ENCODE peak calls at places on chromosomes 5 and 9, in five cellular contexts. One of them, this sample, is unnamed.

GRCh38 chr9:137433916-137434431 is 7.2 kb downstream of the ENTPD8 start:
- DNase-seq in lung: no peak
- DNase-seq in HFFc6: no peak
- DNase-seq in fibroblast of pulmonary artery: no peak
- DNase-seq in uterus: no peak
- DNase-seq in this sample: peak; percentile 84

GRCh38 chr5:66477591-66477990 is 118.6 kb upstream of the MAST4 start:
- DNase-seq in HFFc6: no peak
- DNase-seq in lung: no peak
- DNase-seq in fibroblast of pulmonary artery: peak; percentile 52
- DNase-seq in uterus: no peak
- DNase-seq in this sample: no peak

GRCh38 chr5:96968074-96968473 is 32.2 kb downstream of the LNPEP start:
- DNase-seq in HFFc6: peak; percentile 9
- DNase-seq in fibroblast of pulmonary artery: peak; percentile 55
- DNase-seq in lung: no peak
- DNase-seq in uterus: no peak
- DNase-seq in this sample: no peak

GRCh38 chr5:135862744-135863143 is 28.3 kb downstream of the SLC25A48 start:
- DNase-seq in uterus: no peak
- DNase-seq in fibroblast of pulmonary artery: no peak
- DNase-seq in HFFc6: no peak
- DNase-seq in lung: no peak
- DNase-seq in this sample: no peak

GRCh38 chr9:3576358-3576757 is 50.6 kb upstream of the RFX3 start:
- DNase-seq in HFFc6: no peak
- DNase-seq in lung: no peak
- DNase-seq in uterus: no peak
- DNase-seq in fibroblast of pulmonary artery: no peak
- DNase-seq in this sample: no peak

GRCh38 chr5:147455321-147455720 is 54.5 kb downstream of the DPYSL3 start:
- DNase-seq in fibroblast of pulmonary artery: peak; percentile 98
- DNase-seq in uterus: peak; percentile 86
- DNase-seq in HFFc6: peak; percentile 39
- DNase-seq in lung: no peak
- DNase-seq in this sample: no peak

GRCh38 chr5:74017112-74017511 is 391.1 kb downstream of the ARHGEF28 start:
- DNase-seq in HFFc6: peak; percentile 43
- DNase-seq in uterus: no peak
- DNase-seq in lung: no peak
- DNase-seq in fibroblast of pulmonary artery: no peak
- DNase-seq in this sample: no peak

GRCh38 chr9:116549061-116549664 is 137.9 kb upstream of the TRIM32 start:
- DNase-seq in fibroblast of pulmonary artery: peak; percentile 97
- DNase-seq in HFFc6: peak; percentile 93
- DNase-seq in uterus: peak; percentile 85
- DNase-seq in lung: peak; percentile 68
- DNase-seq in this sample: no peak

GRCh38 chr5:17796757-17797398 is 162.6 kb downstream of the TAF11L14 start:
- DNase-seq in uterus: no peak
- DNase-seq in HFFc6: no peak
- DNase-seq in lung: no peak
- DNase-seq in fibroblast of pulmonary artery: no peak
- DNase-seq in this sample: no peak

GRCh38 chr5:139395844-139396640 is 1.1 kb upstream of the PROB1 start:
- DNase-seq in uterus: no peak
- DNase-seq in HFFc6: no peak
- DNase-seq in fibroblast of pulmonary artery: no peak
- DNase-seq in lung: no peak
- DNase-seq in this sample: peak; percentile 58

GRCh38 chr9:131262327-131263032 is 13.8 kb downstream of the FAM78A start:
- DNase-seq in uterus: no peak
- DNase-seq in lung: no peak
- DNase-seq in HFFc6: no peak
- DNase-seq in fibroblast of pulmonary artery: no peak
- DNase-seq in this sample: no peak

GRCh38 chr9:108072740-108073139 is 583.2 kb upstream of the KLF4 start:
- DNase-seq in lung: no peak
- DNase-seq in HFFc6: no peak
- DNase-seq in uterus: no peak
- DNase-seq in fibroblast of pulmonary artery: no peak
- DNase-seq in this sample: no peak

GRCh38 chr5:142829821-142830220 is 59.6 kb downstream of the ARHGAP26 start:
- DNase-seq in HFFc6: peak; percentile 56
- DNase-seq in uterus: peak; percentile 71
- DNase-seq in lung: no peak
- DNase-seq in fibroblast of pulmonary artery: no peak
- DNase-seq in this sample: no peak

GRCh38 chr5:144566747-144567415 is 396.2 kb downstream of the KCTD16 start:
- DNase-seq in HFFc6: peak; percentile 76
- DNase-seq in fibroblast of pulmonary artery: no peak
- DNase-seq in uterus: no peak
- DNase-seq in lung: no peak
- DNase-seq in this sample: no peak

GRCh38 chr5:77798448-77798847 is 22.3 kb upstream of the TBCA start:
- DNase-seq in uterus: no peak
- DNase-seq in fibroblast of pulmonary artery: no peak
- DNase-seq in HFFc6: no peak
- DNase-seq in lung: no peak
- DNase-seq in this sample: no peak

GRCh38 chr5:121158433-121158832 is 693.2 kb upstream of the FTMT start:
- DNase-seq in lung: no peak
- DNase-seq in HFFc6: no peak
- DNase-seq in uterus: no peak
- DNase-seq in fibroblast of pulmonary artery: no peak
- DNase-seq in this sample: no peak

GRCh38 chr5:143311955-143312354 is 91.5 kb downstream of the NR3C1 start:
- DNase-seq in uterus: no peak
- DNase-seq in fibroblast of pulmonary artery: no peak
- DNase-seq in HFFc6: peak; percentile 41
- DNase-seq in lung: no peak
- DNase-seq in this sample: no peak

GRCh38 chr9:122463828-122464632 is 13.7 kb downstream of the OR1J1 start:
- DNase-seq in lung: no peak
- DNase-seq in uterus: no peak
- DNase-seq in fibroblast of pulmonary artery: no peak
- DNase-seq in HFFc6: no peak
- DNase-seq in this sample: no peak

GRCh38 chr5:65359569-65359968 is 122.2 kb downstream of the ADAMTS6 start:
- DNase-seq in HFFc6: no peak
- DNase-seq in fibroblast of pulmonary artery: no peak
- DNase-seq in lung: no peak
- DNase-seq in uterus: no peak
- DNase-seq in this sample: no peak

GRCh38 chr5:44252545-44252944 is 136.7 kb downstream of the FGF10 start:
- DNase-seq in HFFc6: no peak
- DNase-seq in lung: no peak
- DNase-seq in fibroblast of pulmonary artery: no peak
- DNase-seq in uterus: no peak
- DNase-seq in this sample: no peak

GRCh38 chr5:109411627-109412026 is 1.9 kb upstream of the PJA2 start:
- DNase-seq in lung: no peak
- DNase-seq in fibroblast of pulmonary artery: peak; percentile 94
- DNase-seq in HFFc6: peak; percentile 95
- DNase-seq in uterus: no peak
- DNase-seq in this sample: no peak

GRCh38 chr5:60846298-60846697 is 2.2 kb upstream of the ELOVL7 start:
- DNase-seq in lung: no peak
- DNase-seq in uterus: no peak
- DNase-seq in fibroblast of pulmonary artery: no peak
- DNase-seq in HFFc6: no peak
- DNase-seq in this sample: no peak

GRCh38 chr9:89463986-89464901 is 33.7 kb downstream of the SEMA4D start:
- DNase-seq in uterus: no peak
- DNase-seq in HFFc6: no peak
- DNase-seq in lung: peak; percentile 37
- DNase-seq in fibroblast of pulmonary artery: no peak
- DNase-seq in this sample: no peak

GRCh38 chr9:70668751-70669150 is 254.3 kb upstream of the KLF9 start:
- DNase-seq in lung: no peak
- DNase-seq in HFFc6: peak; percentile 16
- DNase-seq in uterus: no peak
- DNase-seq in fibroblast of pulmonary artery: peak; percentile 18
- DNase-seq in this sample: no peak

GRCh38 chr5:172497591-172498255 is 43.4 kb upstream of the SH3PXD2B start:
- DNase-seq in uterus: peak; percentile 9
- DNase-seq in fibroblast of pulmonary artery: no peak
- DNase-seq in HFFc6: no peak
- DNase-seq in lung: peak; percentile 17
- DNase-seq in this sample: no peak

DNA sequence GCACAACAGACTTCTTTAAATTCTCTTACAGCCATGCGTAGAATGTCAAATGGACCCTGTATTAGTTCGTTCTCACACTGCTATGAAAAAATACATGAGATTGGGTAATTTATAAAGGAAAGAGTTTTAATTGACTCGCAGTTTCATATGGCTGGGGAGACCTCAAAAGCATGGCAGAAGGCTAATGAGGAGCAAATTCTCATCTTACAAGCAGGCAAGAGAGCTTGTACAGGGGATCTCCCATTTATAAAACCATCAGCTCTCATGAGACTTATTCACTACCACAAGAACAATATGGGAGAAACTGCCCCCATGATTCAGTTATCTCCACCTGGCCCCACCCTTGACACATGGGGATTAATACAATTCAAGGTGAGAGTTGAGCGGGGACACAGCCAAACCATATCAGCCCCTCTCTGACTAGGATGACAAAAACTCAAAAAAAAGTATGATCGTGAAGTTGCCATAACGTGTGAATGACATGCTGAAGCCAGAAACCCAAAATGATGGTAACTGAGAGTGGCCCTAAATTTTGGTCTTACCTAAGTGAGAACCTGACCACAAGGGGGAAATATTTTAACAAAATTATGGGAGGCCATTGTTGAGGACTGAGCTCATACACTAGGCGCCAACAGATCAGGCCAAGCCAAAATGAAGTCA is 17.5 kb upstream of the TEX10 start:
- DNase-seq in fibroblast of pulmonary artery: no peak
- DNase-seq in uterus: no peak
- DNase-seq in lung: no peak
- DNase-seq in HFFc6: no peak
- DNase-seq in this sample: no peak
- TF ChIP-seq CTCF in fibroblast of pulmonary artery: no peak
- TF ChIP-seq CTCF in uterus: no peak
- TF ChIP-seq CTCF in lung: no peak
- TF ChIP-seq CTCF in HFFc6: no peak
- TF ChIP-seq CTCF in this sample: peak; percentile 15

DNA sequence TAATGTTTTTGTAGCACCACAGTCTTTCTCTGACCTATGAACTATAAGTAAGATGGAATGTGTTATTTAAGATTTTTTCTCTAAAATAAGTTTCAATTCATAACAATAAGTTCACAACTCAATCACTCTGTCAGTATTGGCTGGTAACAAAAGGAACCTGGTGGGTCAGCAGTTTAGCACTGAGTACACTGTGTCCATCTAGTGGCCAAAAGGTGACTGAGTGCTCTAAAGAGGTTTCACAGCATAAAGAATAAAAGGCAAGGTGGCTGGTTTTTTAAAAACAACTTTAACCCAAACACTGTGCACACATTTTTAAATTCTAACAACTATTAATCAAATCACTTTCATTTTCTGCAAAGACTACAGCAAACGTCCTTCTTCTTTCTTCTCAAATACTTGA is 443.3 kb downstream of the PDE4D start:
- DNase-seq in uterus: no peak
- DNase-seq in lung: no peak
- DNase-seq in fibroblast of pulmonary artery: no peak
- DNase-seq in HFFc6: no peak
- DNase-seq in this sample: no peak
- TF ChIP-seq CTCF in uterus: no peak
- TF ChIP-seq CTCF in lung: no peak
- TF ChIP-seq CTCF in fibroblast of pulmonary artery: peak; percentile 23
- TF ChIP-seq CTCF in HFFc6: peak; percentile 46
- TF ChIP-seq CTCF in this sample: peak; percentile 39

GRCh38 chr9:134363450-134363849 is 37.2 kb downstream of the RXRA start:
- DNase-seq in fibroblast of pulmonary artery: no peak
- DNase-seq in uterus: no peak
- DNase-seq in lung: no peak
- DNase-seq in HFFc6: no peak
- DNase-seq in this sample: no peak

GRCh38 chr9:134366223-134367031 is 40.2 kb downstream of the RXRA start:
- DNase-seq in fibroblast of pulmonary artery: peak; percentile 81
- DNase-seq in HFFc6: peak; percentile 85
- DNase-seq in lung: peak; percentile 90
- DNase-seq in uterus: peak; percentile 93
- DNase-seq in this sample: no peak

GRCh38 chr9:134365115-134365596 is 38.9 kb downstream of the RXRA start:
- DNase-seq in uterus: no peak
- DNase-seq in fibroblast of pulmonary artery: no peak
- DNase-seq in HFFc6: no peak
- DNase-seq in lung: no peak
- DNase-seq in this sample: no peak

GRCh38 chr9:134365791-134366222 is 39.6 kb downstream of the RXRA start:
- DNase-seq in fibroblast of pulmonary artery: peak; percentile 18
- DNase-seq in uterus: peak; percentile 81
- DNase-seq in HFFc6: peak; percentile 3
- DNase-seq in lung: no peak
- DNase-seq in this sample: no peak

GRCh38 chr9:134364391-134365114 is 38.3 kb downstream of the RXRA start:
- DNase-seq in HFFc6: no peak
- DNase-seq in fibroblast of pulmonary artery: no peak
- DNase-seq in lung: no peak
- DNase-seq in uterus: no peak
- DNase-seq in this sample: no peak
- TF ChIP-seq CTCF in HFFc6: peak; percentile 51
- TF ChIP-seq CTCF in fibroblast of pulmonary artery: no peak
- TF ChIP-seq CTCF in lung: no peak
- TF ChIP-seq CTCF in uterus: no peak
- TF ChIP-seq CTCF in this sample: peak; percentile 41

GRCh38 chr9:110995511-110996340 is 42.5 kb downstream of the LPAR1 start:
- DNase-seq in uterus: no peak
- DNase-seq in fibroblast of pulmonary artery: no peak
- DNase-seq in lung: no peak
- DNase-seq in HFFc6: no peak
- DNase-seq in this sample: no peak

GRCh38 chr9:110996436-110997224 is 41.6 kb downstream of the LPAR1 start:
- DNase-seq in lung: peak; percentile 46
- DNase-seq in fibroblast of pulmonary artery: peak; percentile 88
- DNase-seq in HFFc6: no peak
- DNase-seq in uterus: peak; percentile 56
- DNase-seq in this sample: no peak

GRCh38 chr9:110997847-110998246 is 40.4 kb downstream of the LPAR1 start:
- DNase-seq in fibroblast of pulmonary artery: no peak
- DNase-seq in lung: no peak
- DNase-seq in HFFc6: no peak
- DNase-seq in uterus: no peak
- DNase-seq in this sample: no peak

GRCh38 chr9:110990481-110990880 is 47.8 kb downstream of the LPAR1 start:
- DNase-seq in HFFc6: no peak
- DNase-seq in uterus: no peak
- DNase-seq in fibroblast of pulmonary artery: no peak
- DNase-seq in lung: no peak
- DNase-seq in this sample: no peak

GRCh38 chr9:110994771-110995241 is 43.5 kb downstream of the LPAR1 start:
- DNase-seq in fibroblast of pulmonary artery: no peak
- DNase-seq in uterus: no peak
- DNase-seq in lung: no peak
- DNase-seq in HFFc6: peak; percentile 30
- DNase-seq in this sample: no peak
- TF ChIP-seq CTCF in fibroblast of pulmonary artery: no peak
- TF ChIP-seq CTCF in uterus: no peak
- TF ChIP-seq CTCF in lung: no peak
- TF ChIP-seq CTCF in HFFc6: no peak
- TF ChIP-seq CTCF in this sample: no peak

GRCh38 chr5:30413540-30413939 is 779.9 kb upstream of the CDH6 start:
- DNase-seq in fibroblast of pulmonary artery: no peak
- DNase-seq in HFFc6: no peak
- DNase-seq in lung: no peak
- DNase-seq in uterus: no peak
- DNase-seq in this sample: no peak
- TF ChIP-seq CTCF in fibroblast of pulmonary artery: no peak
- TF ChIP-seq CTCF in HFFc6: no peak
- TF ChIP-seq CTCF in lung: no peak
- TF ChIP-seq CTCF in uterus: no peak
- TF ChIP-seq CTCF in this sample: peak; percentile 81

This sample was measured in chondrocyte.